ENCODE peak calls at places on chromosomes 7 and 10, in five cellular contexts. N is neural crest cell, Q is T47D, G is heart right ventricle, U is NB4. K is an unnamed sample.

GRCh38 chr7:96526492-96526891 is 183.2 kb downstream of the SEM1 start:
- DNase-seq in N (peak; percentile 14), Q (no peak), G (no peak), U (no peak), K (no peak)

GRCh38 chr10:22631646-22632278 is 82.6 kb downstream of the PIP4K2A start:
- DNase-seq in G (no peak), Q (no peak), U (no peak), N (no peak), K (peak; percentile 61)

GRCh38 chr10:131195552-131196159 is 115.9 kb downstream of the TCERG1L start:
- DNase-seq in N (no peak), G (no peak), Q (no peak), U (no peak), K (no peak)

GRCh38 chr7:99833289-99833877 is 5.6 kb downstream of the CYP3A43 start:
- DNase-seq in Q (no peak), U (no peak), G (no peak), N (no peak), K (no peak)

GRCh38 chr10:35643151-35643975 is 1.3 kb upstream of the FZD8 start:
- DNase-seq in N (peak; percentile 26), Q (peak; percentile 62), U (peak; percentile 6), G (peak; percentile 83), K (no peak)

GRCh38 chr7:30470783-30471182 is 7.8 kb downstream of the NOD1 start:
- DNase-seq in N (no peak), Q (no peak), G (no peak), U (no peak), K (no peak)

GRCh38 chr10:130016095-130016494 is 52.0 kb upstream of the EBF3 start:
- DNase-seq in U (no peak), Q (no peak), G (no peak), N (no peak), K (no peak)

GRCh38 chr7:126529833-126530232 is 722.9 kb downstream of the GRM8 start:
- DNase-seq in Q (no peak), G (no peak), N (no peak), U (no peak), K (no peak)

GRCh38 chr7:42744746-42745145 is 167.1 kb downstream of the C7orf25 start:
- DNase-seq in N (no peak), G (no peak), Q (no peak), U (no peak), K (no peak)

GRCh38 chr10:80924063-80924952 is 386.6 kb downstream of the SH2D4B start:
- DNase-seq in Q (peak; percentile 13), U (peak; percentile 52), G (no peak), N (peak; percentile 73), K (no peak)

GRCh38 chr10:46298346-46299266 is 11.8 kb downstream of the ANTXRL start:
- DNase-seq in Q (no peak), N (no peak), U (peak; percentile 92), G (no peak), K (no peak)

GRCh38 chr10:4865945-4866661 is 40.1 kb downstream of the AKR1E2 start:
- DNase-seq in U (no peak), G (no peak), N (no peak), Q (no peak), K (no peak)

GRCh38 chr7:41882745-41883527 is 180.0 kb upstream of the INHBA start:
- DNase-seq in U (no peak), N (no peak), G (no peak), Q (no peak), K (no peak)

GRCh38 chr10:115092555-115093285 is 445 bp upstream of the ATRNL1 start:
- DNase-seq in G (peak; percentile 17), U (peak; percentile 11), N (peak; percentile 59), Q (no peak), K (no peak)

GRCh38 chr7:128053023-128053422 is 21.8 kb upstream of the LRRC4 start:
- DNase-seq in N (no peak), G (no peak), U (peak; percentile 44), Q (no peak), K (no peak)

GRCh38 chr7:27192546-27193334 is 7.2 kb downstream of the HOXA13 start:
- DNase-seq in N (no peak), U (no peak), G (no peak), Q (no peak), K (no peak)

GRCh38 chr7:391411-391951 is 101.5 kb downstream of the FOXL3 start:
- DNase-seq in Q (no peak), G (no peak), U (no peak), N (no peak), K (no peak)

GRCh38 chr7:18771834-18772566 is 276.5 kb downstream of the HDAC9 start:
- DNase-seq in Q (no peak), N (no peak), G (no peak), U (no peak), K (no peak)

GRCh38 chr7:111953611-111954010 is 252.6 kb downstream of the DOCK4 start:
- DNase-seq in G (no peak), U (peak; percentile 54), N (no peak), Q (no peak), K (no peak)

GRCh38 chr10:70162892-70163201 is 7.5 kb downstream of the SAR1A start:
- DNase-seq in G (no peak), N (no peak), Q (no peak), U (peak; percentile 59), K (peak; percentile 70)

GRCh38 chr7:157012113-157012547 is 1.7 kb upstream of the MNX1 start:
- DNase-seq in Q (no peak), N (no peak), G (no peak), U (no peak), K (no peak)

GRCh38 chr7:240887-241421 is 48.6 kb downstream of the FAM20C start:
- DNase-seq in N (no peak), G (no peak), Q (no peak), U (peak; percentile 44), K (no peak)

GRCh38 chr10:73478636-73479035 is 17.2 kb downstream of the PPP3CB start:
- DNase-seq in G (no peak), U (no peak), Q (no peak), N (no peak), K (no peak)

GRCh38 chr10:22683995-22684305 is 30.4 kb downstream of the PIP4K2A start:
- DNase-seq in Q (no peak), G (no peak), U (no peak), N (no peak), K (no peak)

GRCh38 chr7:69109131-69109740 is 489.0 kb upstream of the AUTS2 start:
- DNase-seq in U (no peak), Q (no peak), G (no peak), N (no peak), K (no peak)

GRCh38 chr10:45374451-45375052 is 536 bp downstream of the ALOX5 start:
- DNase-seq in G (peak; percentile 18), N (no peak), U (peak; percentile 52), Q (no peak), K (no peak)

K was measured in natural killer cell treated with Interleukin-12 subunit alpha and Interleukin-12 subunit beta and Interleukin-15 and Interleukin-18, amount 100 ng/mL, for 72 hours.